ENCODE peak calls at places on chromosomes 11 and 22, in nine cellular contexts. U is left ventricle myocardium inferior; V is AG09319; M is SK-N-SH; O is neural crest cell; P is psoas muscle; A is CD8-positive, alpha-beta T cell; E is body of pancreas; L is WTC11. X is an unnamed sample.

GRCh38 chr22:43515902-43516301 is 104.1 kb downstream of the MPPED1 start:
- DNase-seq in U (no peak), V (no peak), M (no peak), O (no peak), P (no peak), A (no peak), E (no peak), L (peak), X (no peak)

GRCh38 chr11:44585421-44585820 is 20.0 kb downstream of the CD82 start:
- DNase-seq in U (no peak), V (no peak), M (no peak), O (no peak), P (no peak), A (no peak), E (no peak), L (no peak), X (no peak)

GRCh38 chr11:68436985-68437926 is 23.3 kb upstream of the PPP6R3 start:
- DNase-seq in U (peak), V (no peak), M (no peak), O (no peak), P (no peak), A (no peak), E (no peak), L (no peak), X (no peak)

GRCh38 chr22:39475337-39475736 is 18.5 kb downstream of the MGAT3 start:
- DNase-seq in U (no peak), V (no peak), M (peak), O (no peak), P (no peak), A (no peak), E (no peak), L (no peak), X (no peak)

GRCh38 chr11:27701262-27702105 is 1.2 kb upstream of the BDNF start:
- DNase-seq in U (peak), V (peak), M (peak), O (no peak), P (peak), A (no peak), E (no peak), L (no peak), X (no peak)

GRCh38 chr11:72577271-72577681 is 96.9 kb downstream of the PDE2A start:
- DNase-seq in U (no peak), V (no peak), M (no peak), O (no peak), P (peak), A (no peak), E (no peak), L (peak), X (no peak)

GRCh38 chr11:60915250-60915914 is 1.4 kb downstream of the TMEM109 start:
- DNase-seq in U (peak), V (no peak), M (peak), O (no peak), P (peak), A (peak), E (peak), L (peak), X (peak)

GRCh38 chr11:69292221-69292648 is 1.7 kb upstream of the MYEOV start:
- DNase-seq in U (no peak), V (no peak), M (no peak), O (peak), P (peak), A (peak), E (peak), L (peak), X (no peak)

GRCh38 chr11:114353448-114353847 is 46.9 kb downstream of the C11orf71 start:
- DNase-seq in U (no peak), V (no peak), M (no peak), O (no peak), P (no peak), A (no peak), E (no peak), L (no peak), X (no peak)

GRCh38 chr11:122758974-122759373 is 79.3 kb upstream of the CRTAM start:
- DNase-seq in U (no peak), V (no peak), M (no peak), O (no peak), P (no peak), A (no peak), E (no peak), L (no peak), X (no peak)

GRCh38 chr11:113805640-113806039 is 26.0 kb downstream of the CLDN25 start:
- DNase-seq in U (no peak), V (no peak), M (no peak), O (no peak), P (no peak), A (no peak), E (no peak), L (no peak), X (no peak)

GRCh38 chr11:33984682-33985389 is 66.7 kb upstream of the CAPRIN1 start:
- DNase-seq in U (no peak), V (no peak), M (no peak), O (no peak), P (no peak), A (no peak), E (no peak), L (no peak), X (no peak)

GRCh38 chr22:45398214-45398613 is 15.2 kb downstream of the SMC1B start:
- DNase-seq in U (no peak), V (no peak), M (no peak), O (no peak), P (no peak), A (no peak), E (no peak), L (no peak), X (no peak)

GRCh38 chr22:45402466-45402865 is 10.9 kb downstream of the SMC1B start:
- DNase-seq in U (no peak), V (no peak), M (no peak), O (no peak), P (no peak), A (no peak), E (no peak), L (no peak), X (no peak)

GRCh38 chr22:45400046-45400445 is 13.4 kb downstream of the SMC1B start:
- DNase-seq in U (no peak), V (no peak), M (no peak), O (no peak), P (no peak), A (no peak), E (no peak), L (no peak), X (peak)

DNA sequence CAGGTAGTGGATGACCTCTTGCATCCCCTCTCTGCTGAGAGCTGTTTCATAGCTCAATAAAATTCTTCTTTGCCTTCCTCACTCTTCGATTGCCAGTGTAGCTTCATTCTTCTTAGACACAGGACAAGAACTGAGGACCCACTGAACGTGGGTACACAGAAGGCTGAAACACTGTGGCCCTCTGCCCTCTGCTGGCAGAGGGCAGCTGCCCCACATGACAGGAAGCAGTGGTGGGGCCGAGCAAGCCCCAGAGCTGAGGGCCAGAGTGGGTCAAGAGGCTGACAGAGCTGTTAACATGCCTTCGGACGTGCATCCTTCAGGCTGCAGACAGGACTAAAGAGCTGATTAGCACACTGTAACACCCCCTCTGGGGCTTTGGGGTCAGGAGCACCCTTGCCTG is 15.6 kb downstream of the SMC1B start:
- DNase-seq in U (no peak), V (no peak), M (no peak), O (no peak), P (no peak), A (no peak), E (no peak), L (no peak), X (no peak)
- TF ChIP-seq CTCF in U (peak), V (no peak), M (no peak), O (no peak), P (no peak), A (no peak), E (no peak), L (no peak), X (no peak)

GRCh38 chr22:25119609-25120008 is 80.0 kb upstream of the CRYBB3 start:
- DNase-seq in U (no peak), V (no peak), M (no peak), O (no peak), P (no peak), A (no peak), E (no peak), L (no peak), X (no peak)
- TF ChIP-seq CTCF in U (no peak), V (no peak), M (no peak), O (no peak), P (no peak), A (no peak), E (no peak), L (no peak), X (no peak)

DNA sequence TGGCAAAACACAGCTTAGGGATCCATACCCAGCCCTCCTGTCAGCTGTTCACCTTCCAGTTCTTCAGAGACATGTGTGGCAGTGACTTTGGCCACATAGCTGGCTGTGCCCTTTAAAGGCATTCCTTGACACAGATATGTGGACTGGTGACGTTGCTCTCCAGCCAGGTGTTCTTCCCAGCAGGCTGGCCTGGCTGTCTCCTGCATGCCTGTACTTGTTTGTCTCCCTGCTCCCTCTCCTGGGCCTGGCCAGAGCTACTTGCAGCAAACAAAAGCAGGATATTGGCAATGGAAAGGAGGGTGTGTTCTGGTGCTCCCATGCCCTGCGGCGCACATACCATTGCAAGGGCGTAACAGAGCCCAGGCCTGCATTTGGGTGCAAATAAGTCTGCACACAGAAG is 38.3 kb downstream of the PIK3IP1 start:
- DNase-seq in U (peak), V (no peak), M (no peak), O (no peak), P (no peak), A (no peak), E (peak), L (peak), X (peak)
- TF ChIP-seq CTCF in U (peak), V (no peak), M (no peak), O (no peak), P (no peak), A (no peak), E (peak), L (no peak), X (peak)

DNA sequence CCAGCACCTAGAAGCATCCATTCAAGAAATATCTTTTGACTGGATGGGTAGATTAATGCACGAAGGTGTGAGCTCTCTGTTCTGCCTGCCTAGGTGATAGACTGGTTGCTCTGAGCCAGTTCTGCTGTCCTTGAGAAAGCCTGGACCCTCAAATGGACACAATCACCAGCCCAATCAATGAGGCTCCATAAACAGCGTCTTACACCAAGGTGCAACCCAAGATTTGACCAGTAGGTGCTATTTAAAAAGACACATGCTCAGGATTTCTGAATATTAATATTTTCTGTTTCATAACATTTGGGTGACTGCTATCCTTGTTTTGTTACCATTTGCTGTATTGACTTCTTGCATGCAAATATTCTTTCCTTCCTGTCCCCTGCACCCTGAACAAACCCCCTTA is 39.0 kb downstream of the PAMR1 start:
- DNase-seq in U (no peak), V (no peak), M (no peak), O (no peak), P (no peak), A (no peak), E (no peak), L (no peak), X (no peak)
- TF ChIP-seq CTCF in U (no peak), V (no peak), M (peak), O (no peak), P (peak), A (no peak), E (no peak), L (no peak), X (no peak)

GRCh38 chr11:19808076-19808911 is 95.7 kb downstream of the NAV2 start:
- DNase-seq in U (no peak), V (no peak), M (peak), O (no peak), P (no peak), A (no peak), E (no peak), L (no peak), X (no peak)
- TF ChIP-seq CTCF in U (peak), V (peak), M (peak), O (no peak), P (peak), A (no peak), E (peak), L (no peak), X (peak)

GRCh38 chr11:12088531-12088930 is 21.9 kb upstream of the MICAL2 start:
- DNase-seq in U (no peak), V (no peak), M (no peak), O (no peak), P (no peak), A (no peak), E (no peak), L (no peak), X (no peak)

GRCh38 chr11:12089473-12089872 is 20.9 kb upstream of the MICAL2 start:
- DNase-seq in U (no peak), V (no peak), M (no peak), O (no peak), P (no peak), A (no peak), E (no peak), L (no peak), X (no peak)

GRCh38 chr11:12089041-12089440 is 21.3 kb upstream of the MICAL2 start:
- DNase-seq in U (no peak), V (no peak), M (no peak), O (no peak), P (no peak), A (no peak), E (no peak), L (no peak), X (no peak)

GRCh38 chr11:12087075-12087775 is 23.2 kb upstream of the MICAL2 start:
- DNase-seq in U (no peak), V (no peak), M (no peak), O (no peak), P (no peak), A (peak), E (no peak), L (no peak), X (no peak)

DNA sequence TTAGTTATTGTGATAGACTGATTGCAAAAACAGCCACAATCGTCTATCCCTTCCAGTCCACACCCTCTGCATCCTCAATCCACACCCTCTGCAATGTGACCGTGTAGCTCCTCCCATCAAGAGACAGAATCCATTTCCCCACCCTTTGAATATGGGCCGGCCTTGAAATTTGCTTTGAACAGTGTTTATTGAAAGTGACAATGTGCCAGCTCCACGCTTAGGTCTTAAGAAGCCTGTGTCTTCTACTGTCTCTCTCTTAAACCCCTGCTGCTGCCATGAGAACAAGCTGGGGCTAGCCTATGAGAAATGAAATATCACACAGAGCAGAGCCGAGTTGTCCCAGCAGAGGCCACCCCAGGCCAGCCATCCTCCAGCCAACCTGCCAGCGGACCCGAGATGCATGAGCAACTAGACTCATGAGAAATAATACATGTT is 22.3 kb upstream of the MICAL2 start:
- DNase-seq in U (peak), V (no peak), M (no peak), O (no peak), P (peak), A (no peak), E (peak), L (no peak), X (peak)
- TF ChIP-seq CTCF in U (peak), V (peak), M (peak), O (no peak), P (peak), A (no peak), E (peak), L (no peak), X (no peak)

DNA sequence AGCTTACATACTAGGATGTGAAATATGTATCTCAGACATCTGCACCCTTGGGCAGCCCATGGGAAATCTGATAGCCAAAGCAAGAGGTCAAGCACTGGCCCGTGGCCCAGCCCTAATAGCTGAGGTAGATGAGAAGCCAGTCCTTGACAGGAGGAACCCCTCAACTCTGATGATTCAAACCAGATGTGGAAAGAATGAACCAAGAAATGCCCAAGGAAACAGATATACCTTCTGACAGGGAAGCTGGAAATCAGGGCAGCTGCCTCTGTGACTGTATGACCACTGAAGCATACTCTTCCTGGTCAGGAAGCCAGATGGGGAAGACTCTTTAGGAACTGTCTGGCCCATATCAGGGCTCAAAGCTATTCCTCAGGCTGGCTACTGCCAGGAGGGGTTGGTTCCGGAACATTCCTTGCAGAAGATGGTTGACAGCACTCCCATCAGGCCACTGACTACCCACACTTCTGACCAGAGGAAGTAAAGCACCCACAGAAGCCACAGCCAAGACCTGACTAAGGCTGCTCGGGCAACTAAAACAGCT is 124.2 kb downstream of the SWAP70 start:
- DNase-seq in U (peak), V (peak), M (no peak), O (no peak), P (peak), A (no peak), E (no peak), L (no peak), X (no peak)
- TF ChIP-seq CTCF in U (no peak), V (no peak), M (no peak), O (no peak), P (no peak), A (no peak), E (no peak), L (no peak), X (no peak)

X was measured in prostate gland.